ENCODE peak calls at places on chromosomes 16 and 17, in four cellular contexts. F is activated CD4-positive, alpha-beta T cell treated with anti-CD3 and anti-CD28 coated beads for 4 hours; O is activated T-cell treated with anti-CD3 and anti-CD28 coated beads for 1 hour; T is SJSA1. G is an unnamed sample.

GRCh38 chr17:41657936-41658335 is 30.7 kb upstream of the EIF1 start:
- DNase-seq in F (no peak), T (no peak), O (no peak), G (no peak)

GRCh38 chr17:79036609-79037008 is 12.6 kb downstream of the C1QTNF1 start:
- DNase-seq in T (peak), O (no peak), F (no peak), G (no peak)

GRCh38 chr17:21034350-21035235 is 8.2 kb downstream of the USP22 start:
- DNase-seq in O (no peak), F (peak), T (peak), G (no peak)

GRCh38 chr17:32609085-32609484 is 122.3 kb downstream of the CDK5R1 start:
- DNase-seq in O (peak), T (no peak), F (peak), G (peak)

GRCh38 chr17:15945493-15946209 is 721 bp downstream of the ADORA2B start:
- DNase-seq in O (peak), F (peak), T (no peak), G (peak)

GRCh38 chr17:1197379-1197778 is 17.6 kb upstream of the ABR start:
- DNase-seq in O (no peak), F (no peak), T (no peak), G (no peak)

GRCh38 chr16:87391324-87391949 is 699 bp upstream of the MAP1LC3B start:
- DNase-seq in O (no peak), F (no peak), T (no peak), G (no peak)

GRCh38 chr17:40664582-40665333 is at the start of gene KRT222:
- DNase-seq in T (no peak), O (no peak), F (no peak), G (no peak)

GRCh38 chr17:292016-292415 is 60.6 kb downstream of the RPH3AL start:
- DNase-seq in T (no peak), O (no peak), F (no peak), G (no peak)

GRCh38 chr17:83174859-83175550 is 95.6 kb downstream of the METRNL start:
- DNase-seq in F (no peak), T (no peak), O (no peak), G (no peak)

GRCh38 chr16:69005641-69006355 is 99.7 kb upstream of the HAS3 start:
- DNase-seq in F (no peak), O (no peak), T (no peak), G (no peak)

GRCh38 chr17:53707546-53707945 is 115.2 kb upstream of the KIF2B start:
- DNase-seq in T (no peak), O (no peak), F (no peak), G (no peak)

GRCh38 chr17:77147357-77147801 is 6.6 kb downstream of the SEC14L1 start:
- DNase-seq in O (no peak), T (no peak), F (no peak), G (no peak)

GRCh38 chr17:33288954-33289353 is 4.1 kb downstream of the ASIC2 start:
- DNase-seq in T (no peak), F (no peak), O (no peak), G (no peak)

GRCh38 chr16:5024632-5025031 is 9.1 kb downstream of the NAGPA start:
- DNase-seq in F (no peak), T (no peak), O (no peak), G (no peak)

GRCh38 chr16:17301593-17302135 is 169.1 kb downstream of the XYLT1 start:
- DNase-seq in F (no peak), T (no peak), O (no peak), G (no peak)

G was measured in stimulated activated naive CD4-positive, alpha-beta T cell treated with Interleukin-2 at 50 U/mL for 16 hours.